ENCODE peak calls at places on chromosomes 16 and 17, in six cellular contexts. B is IMR-90, R is neuronal stem cell, C is H1, O is mesenchymal stem cell, X is mesendoderm. D is an unnamed sample.

GRCh38 chr16:30030841-30031413 is at the start of gene TLCD3B:
- DNase-seq in B (no peak), R (peak; percentile 42), C (peak; percentile 76), O (no peak), X (peak; percentile 58), D (peak; percentile 86)

GRCh38 chr16:80997139-80997798 is 9.4 kb downstream of the CMC2 start:
- DNase-seq in B (no peak), R (no peak), C (no peak), O (peak; percentile 15), X (no peak), D (no peak)

GRCh38 chr16:14475370-14476139 is 154.5 kb downstream of the PARN start:
- DNase-seq in B (peak; percentile 24), R (no peak), C (no peak), O (no peak), X (no peak), D (no peak)

GRCh38 chr17:33668516-33668915 is 375.4 kb upstream of the ASIC2 start:
- DNase-seq in B (no peak), R (no peak), C (no peak), O (no peak), X (no peak), D (no peak)

GRCh38 chr17:56108811-56109284 is 44.4 kb upstream of the ANKFN1 start:
- DNase-seq in B (no peak), R (no peak), C (no peak), O (no peak), X (no peak), D (no peak)

GRCh38 chr17:48624544-48625501 is 1.3 kb downstream of the HOXB9 start:
- DNase-seq in B (no peak), R (no peak), C (peak; percentile 80), O (peak; percentile 76), X (peak; percentile 75), D (peak; percentile 87)

GRCh38 chr17:79431175-79431574 is 179.7 kb downstream of the RBFOX3 start:
- DNase-seq in B (no peak), R (no peak), C (no peak), O (no peak), X (no peak), D (no peak)

GRCh38 chr17:43367588-43368242 is 31.1 kb upstream of the ARL4D start:
- DNase-seq in B (peak; percentile 97), R (peak; percentile 79), C (peak; percentile 60), O (peak; percentile 100), X (peak; percentile 96), D (peak; percentile 62)

GRCh38 chr17:15453246-15453645 is 14.2 kb downstream of the CDRT4 start:
- DNase-seq in B (peak; percentile 29), R (no peak), C (no peak), O (no peak), X (no peak), D (no peak)

GRCh38 chr17:19551708-19552148 is 18.1 kb downstream of the SLC47A1 start:
- DNase-seq in B (no peak), R (no peak), C (no peak), O (no peak), X (no peak), D (no peak)

GRCh38 chr16:79211581-79211980 is 389.0 kb downstream of the MAF start:
- DNase-seq in B (no peak), R (no peak), C (no peak), O (no peak), X (no peak), D (no peak)

GRCh38 chr16:55876854-55877253 is 1.7 kb upstream of the CES5A start:
- DNase-seq in B (peak; percentile 1), R (no peak), C (no peak), O (no peak), X (peak; percentile 88), D (no peak)

GRCh38 chr16:73064227-73064995 is 16.5 kb upstream of the ZFHX3 start:
- DNase-seq in B (peak; percentile 78), R (peak; percentile 36), C (peak; percentile 58), O (peak; percentile 60), X (peak; percentile 69), D (peak; percentile 69)

GRCh38 chr17:39365252-39365651 is 36.2 kb downstream of the FBXL20 start:
- DNase-seq in B (peak; percentile 83), R (no peak), C (no peak), O (no peak), X (no peak), D (no peak)

GRCh38 chr16:11052080-11052808 is 107.9 kb downstream of the CLEC16A start:
- DNase-seq in B (no peak), R (no peak), C (no peak), O (no peak), X (peak; percentile 48), D (no peak)

GRCh38 chr16:71622088-71622487 is 3.9 kb upstream of the MARVELD3 start:
- DNase-seq in B (no peak), R (no peak), C (no peak), O (no peak), X (no peak), D (no peak)

GRCh38 chr16:48535831-48536599 is 74.0 kb downstream of the N4BP1 start:
- DNase-seq in B (peak; percentile 31), R (peak; percentile 5), C (no peak), O (peak; percentile 73), X (no peak), D (no peak)

GRCh38 chr16:86078121-86078600 is 179.2 kb downstream of the IRF8 start:
- DNase-seq in B (no peak), R (no peak), C (no peak), O (no peak), X (no peak), D (peak; percentile 18)

GRCh38 chr16:66325977-66326376 is 40.5 kb upstream of the CDH5 start:
- DNase-seq in B (no peak), R (no peak), C (no peak), O (no peak), X (no peak), D (no peak)

GRCh38 chr16:67425581-67425980 is 5.3 kb upstream of the HSD11B2 start:
- DNase-seq in B (no peak), R (no peak), C (no peak), O (no peak), X (no peak), D (no peak)

GRCh38 chr16:67425046-67425445 is 5.9 kb upstream of the HSD11B2 start:
- DNase-seq in B (no peak), R (no peak), C (no peak), O (no peak), X (no peak), D (no peak)

GRCh38 chr16:67426022-67426421 is 4.9 kb upstream of the HSD11B2 start:
- DNase-seq in B (no peak), R (no peak), C (no peak), O (no peak), X (no peak), D (no peak)

GRCh38 chr16:67428146-67428731 is 2.7 kb upstream of the HSD11B2 start:
- DNase-seq in B (peak; percentile 47), R (peak; percentile 71), C (peak; percentile 90), O (peak; percentile 71), X (peak; percentile 90), D (peak; percentile 92)

GRCh38 chr16:67426950-67427349 is 4.0 kb upstream of the HSD11B2 start:
- DNase-seq in B (no peak), R (no peak), C (no peak), O (no peak), X (no peak), D (no peak)
- H4K8ac ChIP-seq in B (no peak overlapping the region), R (no peak overlapping the region), C (no peak overlapping the region), O (no peak overlapping the region), X (no peak overlapping the region), D (no peak overlapping the region)

DNA sequence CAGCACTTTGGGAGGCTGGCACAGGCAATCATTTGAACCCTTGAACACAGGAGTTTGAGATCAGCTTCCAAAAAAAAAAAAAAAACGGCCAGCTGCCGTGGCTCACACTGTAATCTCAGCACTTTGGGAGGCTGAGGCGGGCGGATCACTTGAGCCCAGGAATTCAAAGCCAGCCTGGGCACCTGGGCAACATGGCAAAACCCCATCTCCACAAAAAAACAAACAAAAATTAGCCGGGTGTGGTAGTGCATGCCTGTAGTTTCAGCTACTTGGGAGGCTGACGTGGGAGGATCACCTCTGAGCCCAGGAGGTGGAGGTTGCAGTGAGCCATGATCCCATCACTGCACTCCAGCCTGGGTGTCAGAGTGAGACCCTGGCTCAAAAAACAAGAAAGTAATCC is 39.0 kb downstream of the GRB2 start:
- DNase-seq in B (no peak), R (no peak), C (no peak), O (no peak), X (no peak), D (no peak)
- H3K4me1 ChIP-seq in B (peaks cover 17% of the 10 kb centered on the region), R (peaks cover 5% of the 10 kb centered on the region), C (peaks cover 3% of the 10 kb centered on the region), O (peaks cover 16% of the 10 kb centered on the region), X (peaks cover 2% of the 10 kb centered on the region), D (no peaks in the 10 kb centered on the region)

GRCh38 chr17:49965522-49965905 is 3.5 kb upstream of the DLX4 start:
- DNase-seq in B (no peak), R (no peak), C (no peak), O (no peak), X (peak; percentile 36), D (no peak)
- H3K23ac ChIP-seq in B (no peak overlapping the region), R (no peak overlapping the region), C (no peak overlapping the region), O (no peak overlapping the region), X (peak overlapping the region; percentile 89), D (no peak overlapping the region)

GRCh38 chr16:87496101-87496801 is 3.4 kb upstream of the ZCCHC14 start:
- DNase-seq in B (no peak), R (no peak), C (no peak), O (no peak), X (no peak), D (no peak)

GRCh38 chr16:87492241-87492635 is 586 bp downstream of the ZCCHC14 start:
- DNase-seq in B (no peak), R (no peak), C (no peak), O (no peak), X (no peak), D (no peak)

GRCh38 chr16:87495578-87495977 is 2.8 kb upstream of the ZCCHC14 start:
- DNase-seq in B (no peak), R (no peak), C (no peak), O (no peak), X (no peak), D (no peak)

GRCh38 chr16:87490091-87490798 is 2.6 kb downstream of the ZCCHC14 start:
- DNase-seq in B (no peak), R (no peak), C (no peak), O (no peak), X (no peak), D (no peak)

DNA sequence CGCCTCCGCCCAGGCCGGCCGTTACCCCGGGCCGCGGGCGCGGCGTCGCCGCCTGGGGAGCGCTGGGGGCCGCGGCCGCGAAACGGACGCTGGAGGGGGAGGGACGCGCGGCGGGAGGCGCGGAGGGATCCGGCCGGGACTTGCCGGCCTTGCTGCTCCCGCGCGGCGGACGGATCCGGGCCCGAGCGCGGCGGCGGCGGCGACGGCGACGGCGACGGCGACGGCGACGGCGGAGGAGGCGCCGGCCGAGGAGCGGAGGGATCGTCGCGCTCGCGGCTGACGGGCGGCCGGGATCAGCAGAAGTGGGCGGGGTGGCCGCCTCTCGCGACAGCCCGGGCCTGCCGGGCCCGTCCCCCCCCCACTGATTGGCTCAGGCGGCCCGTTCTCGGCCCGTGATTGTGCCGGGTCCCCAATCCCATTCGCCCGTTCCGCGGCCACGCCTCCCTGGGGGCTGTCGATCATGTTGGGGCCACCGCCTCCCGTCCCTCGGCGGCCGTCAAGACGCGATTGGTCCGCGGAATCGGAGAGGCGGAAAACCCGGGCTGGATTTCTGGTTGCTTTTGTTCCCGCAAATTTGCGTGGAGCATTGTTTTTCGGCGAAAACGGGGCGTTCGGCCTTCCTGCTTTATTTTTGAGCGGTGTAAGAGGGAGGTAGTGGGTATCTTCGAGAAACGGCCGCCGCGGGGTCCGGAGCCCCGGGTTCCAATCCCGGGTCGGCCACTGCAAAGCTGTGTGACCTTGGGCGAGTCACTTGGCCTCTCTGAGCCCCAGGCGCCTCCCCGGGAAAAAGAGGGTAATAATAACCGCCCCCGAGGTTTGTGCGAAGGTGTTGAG is at the start of gene ZCCHC14:
- DNase-seq in B (peak; percentile 98), R (peak; percentile 98), C (peak; percentile 100), O (peak; percentile 99), X (peak; percentile 99), D (peak; percentile 99)
- H4K8ac ChIP-seq in B (no peak within 1 kb of the TSS), R (no peak within 1 kb of the TSS), C (no peak within 1 kb of the TSS), O (peak within 1 kb of the TSS; percentile 53), X (no peak within 1 kb of the TSS), D (no peak within 1 kb of the TSS)

D was measured in H9.